ENCODE peak calls at places on chromosomes 4 and X, in nine cellular contexts. One of them, this sample, is unnamed.

GRCh38 chr4:87081826-87082225 is 138.6 kb downstream of the KLHL8 start:
- DNase-seq in foreskin keratinocyte: no peak
- DNase-seq in NCI-H1694: no peak
- DNase-seq in NCI-H1105: no peak
- DNase-seq in upper lobe of left lung: no peak
- DNase-seq in left colon: no peak
- DNase-seq in activated gamma-delta T cell treated with anti-CD3 and anti-CD28 coated beads, Interleukin-2, amount 50 U/mL, for 16 hours: no peak
- DNase-seq in CD8-positive, alpha-beta T cell: no peak
- DNase-seq in naive thymus-derived CD4-positive, alpha-beta T cell: no peak
- DNase-seq in this sample: no peak

GRCh38 chr4:57013529-57014120 is 34.9 kb downstream of the POLR2B start:
- DNase-seq in foreskin keratinocyte: no peak
- DNase-seq in NCI-H1694: no peak
- DNase-seq in NCI-H1105: no peak
- DNase-seq in upper lobe of left lung: no peak
- DNase-seq in left colon: no peak
- DNase-seq in activated gamma-delta T cell treated with anti-CD3 and anti-CD28 coated beads, Interleukin-2, amount 50 U/mL, for 16 hours: no peak
- DNase-seq in CD8-positive, alpha-beta T cell: no peak
- DNase-seq in naive thymus-derived CD4-positive, alpha-beta T cell: no peak
- DNase-seq in this sample: no peak

GRCh38 chr4:90181644-90182043 is 54.5 kb downstream of the CCSER1 start:
- DNase-seq in foreskin keratinocyte: no peak
- DNase-seq in NCI-H1694: no peak
- DNase-seq in NCI-H1105: no peak
- DNase-seq in upper lobe of left lung: no peak
- DNase-seq in left colon: no peak
- DNase-seq in activated gamma-delta T cell treated with anti-CD3 and anti-CD28 coated beads, Interleukin-2, amount 50 U/mL, for 16 hours: no peak
- DNase-seq in CD8-positive, alpha-beta T cell: no peak
- DNase-seq in naive thymus-derived CD4-positive, alpha-beta T cell: no peak
- DNase-seq in this sample: no peak

GRCh38 chr4:109410776-109411175 is 22.8 kb upstream of the SEC24B start:
- DNase-seq in foreskin keratinocyte: peak
- DNase-seq in NCI-H1694: no peak
- DNase-seq in NCI-H1105: no peak
- DNase-seq in upper lobe of left lung: no peak
- DNase-seq in left colon: no peak
- DNase-seq in activated gamma-delta T cell treated with anti-CD3 and anti-CD28 coated beads, Interleukin-2, amount 50 U/mL, for 16 hours: no peak
- DNase-seq in CD8-positive, alpha-beta T cell: no peak
- DNase-seq in naive thymus-derived CD4-positive, alpha-beta T cell: no peak
- DNase-seq in this sample: no peak

GRCh38 chr4:139175647-139176298 is 1.2 kb downstream of the ELF2 start:
- DNase-seq in foreskin keratinocyte: peak
- DNase-seq in NCI-H1694: no peak
- DNase-seq in NCI-H1105: no peak
- DNase-seq in upper lobe of left lung: no peak
- DNase-seq in left colon: no peak
- DNase-seq in activated gamma-delta T cell treated with anti-CD3 and anti-CD28 coated beads, Interleukin-2, amount 50 U/mL, for 16 hours: peak
- DNase-seq in CD8-positive, alpha-beta T cell: no peak
- DNase-seq in naive thymus-derived CD4-positive, alpha-beta T cell: peak
- DNase-seq in this sample: no peak

GRCh38 chrX:148588649-148589310 is 88.4 kb downstream of the AFF2 start:
- DNase-seq in foreskin keratinocyte: peak
- DNase-seq in NCI-H1694: no peak
- DNase-seq in NCI-H1105: no peak
- DNase-seq in upper lobe of left lung: no peak
- DNase-seq in left colon: no peak
- DNase-seq in activated gamma-delta T cell treated with anti-CD3 and anti-CD28 coated beads, Interleukin-2, amount 50 U/mL, for 16 hours: no peak
- DNase-seq in CD8-positive, alpha-beta T cell: no peak
- DNase-seq in naive thymus-derived CD4-positive, alpha-beta T cell: no peak
- DNase-seq in this sample: no peak

GRCh38 chrX:1416965-1417760 is 25.2 kb upstream of the SLC25A6 start:
- DNase-seq in foreskin keratinocyte: no peak
- DNase-seq in NCI-H1694: no peak
- DNase-seq in NCI-H1105: no peak
- DNase-seq in upper lobe of left lung: no peak
- DNase-seq in left colon: no peak
- DNase-seq in activated gamma-delta T cell treated with anti-CD3 and anti-CD28 coated beads, Interleukin-2, amount 50 U/mL, for 16 hours: no peak
- DNase-seq in CD8-positive, alpha-beta T cell: no peak
- DNase-seq in naive thymus-derived CD4-positive, alpha-beta T cell: no peak
- DNase-seq in this sample: no peak

GRCh38 chrX:57918750-57919436 is 8.6 kb upstream of the ZXDA start:
- DNase-seq in foreskin keratinocyte: no peak
- DNase-seq in NCI-H1694: peak
- DNase-seq in NCI-H1105: no peak
- DNase-seq in upper lobe of left lung: no peak
- DNase-seq in left colon: no peak
- DNase-seq in activated gamma-delta T cell treated with anti-CD3 and anti-CD28 coated beads, Interleukin-2, amount 50 U/mL, for 16 hours: no peak
- DNase-seq in CD8-positive, alpha-beta T cell: no peak
- DNase-seq in naive thymus-derived CD4-positive, alpha-beta T cell: peak
- DNase-seq in this sample: peak

GRCh38 chr4:116016201-116016600 is 902.8 kb upstream of the NDST4 start:
- DNase-seq in foreskin keratinocyte: peak
- DNase-seq in NCI-H1694: no peak
- DNase-seq in NCI-H1105: no peak
- DNase-seq in upper lobe of left lung: no peak
- DNase-seq in left colon: no peak
- DNase-seq in activated gamma-delta T cell treated with anti-CD3 and anti-CD28 coated beads, Interleukin-2, amount 50 U/mL, for 16 hours: no peak
- DNase-seq in CD8-positive, alpha-beta T cell: no peak
- DNase-seq in naive thymus-derived CD4-positive, alpha-beta T cell: no peak
- DNase-seq in this sample: no peak